ENCODE peak calls at places on chromosomes 13 and 19, in nine cellular contexts. One of them, this sample, is unnamed.

GRCh38 chr13:75635621-75636338 is at the start of gene LMO7:
- DNase-seq in activated naive CD8-positive, alpha-beta T cell treated with anti-CD3 and anti-CD28 coated beads for 36 hours: peak
- DNase-seq in ovary: peak
- DNase-seq in NCI-H510A treated with DMSO at 0.1 percent for 48 hours: no peak
- DNase-seq in esophagus squamous epithelium: no peak
- DNase-seq in psoas muscle: peak
- DNase-seq in NCI-H1436 treated with DMSO at 0.1 percent for 48 hours: no peak
- DNase-seq in GM13976: peak
- DNase-seq in left lobe of liver: peak
- DNase-seq in this sample: peak

GRCh38 chr13:26839682-26840081 is 79.1 kb upstream of the GPR12 start:
- DNase-seq in activated naive CD8-positive, alpha-beta T cell treated with anti-CD3 and anti-CD28 coated beads for 36 hours: no peak
- DNase-seq in ovary: no peak
- DNase-seq in NCI-H510A treated with DMSO at 0.1 percent for 48 hours: no peak
- DNase-seq in esophagus squamous epithelium: no peak
- DNase-seq in psoas muscle: no peak
- DNase-seq in NCI-H1436 treated with DMSO at 0.1 percent for 48 hours: no peak
- DNase-seq in GM13976: no peak
- DNase-seq in left lobe of liver: peak
- DNase-seq in this sample: no peak

GRCh38 chr19:17832443-17833208 is 11.3 kb upstream of the INSL3 start:
- DNase-seq in activated naive CD8-positive, alpha-beta T cell treated with anti-CD3 and anti-CD28 coated beads for 36 hours: no peak
- DNase-seq in ovary: no peak
- DNase-seq in NCI-H510A treated with DMSO at 0.1 percent for 48 hours: no peak
- DNase-seq in esophagus squamous epithelium: no peak
- DNase-seq in psoas muscle: no peak
- DNase-seq in NCI-H1436 treated with DMSO at 0.1 percent for 48 hours: no peak
- DNase-seq in GM13976: no peak
- DNase-seq in left lobe of liver: no peak
- DNase-seq in this sample: no peak

GRCh38 chr19:47534628-47535027 is 19.8 kb upstream of the NAPA start:
- DNase-seq in activated naive CD8-positive, alpha-beta T cell treated with anti-CD3 and anti-CD28 coated beads for 36 hours: no peak
- DNase-seq in ovary: no peak
- DNase-seq in NCI-H510A treated with DMSO at 0.1 percent for 48 hours: no peak
- DNase-seq in esophagus squamous epithelium: no peak
- DNase-seq in psoas muscle: no peak
- DNase-seq in NCI-H1436 treated with DMSO at 0.1 percent for 48 hours: no peak
- DNase-seq in GM13976: no peak
- DNase-seq in left lobe of liver: no peak
- DNase-seq in this sample: no peak

GRCh38 chr13:85608255-85608829 is 190.9 kb downstream of the SLITRK6 start:
- DNase-seq in activated naive CD8-positive, alpha-beta T cell treated with anti-CD3 and anti-CD28 coated beads for 36 hours: no peak
- DNase-seq in ovary: no peak
- DNase-seq in NCI-H510A treated with DMSO at 0.1 percent for 48 hours: no peak
- DNase-seq in esophagus squamous epithelium: no peak
- DNase-seq in psoas muscle: no peak
- DNase-seq in NCI-H1436 treated with DMSO at 0.1 percent for 48 hours: no peak
- DNase-seq in GM13976: no peak
- DNase-seq in left lobe of liver: no peak
- DNase-seq in this sample: no peak

GRCh38 chr13:102878491-102878890 is 32.7 kb downstream of the ERCC5 start:
- DNase-seq in activated naive CD8-positive, alpha-beta T cell treated with anti-CD3 and anti-CD28 coated beads for 36 hours: no peak
- DNase-seq in ovary: no peak
- DNase-seq in NCI-H510A treated with DMSO at 0.1 percent for 48 hours: no peak
- DNase-seq in esophagus squamous epithelium: no peak
- DNase-seq in psoas muscle: no peak
- DNase-seq in NCI-H1436 treated with DMSO at 0.1 percent for 48 hours: no peak
- DNase-seq in GM13976: no peak
- DNase-seq in left lobe of liver: no peak
- DNase-seq in this sample: no peak

GRCh38 chr19:17306285-17306714 is 628 bp downstream of the MRPL34 start:
- DNase-seq in activated naive CD8-positive, alpha-beta T cell treated with anti-CD3 and anti-CD28 coated beads for 36 hours: no peak
- DNase-seq in ovary: no peak
- DNase-seq in NCI-H510A treated with DMSO at 0.1 percent for 48 hours: no peak
- DNase-seq in esophagus squamous epithelium: no peak
- DNase-seq in psoas muscle: no peak
- DNase-seq in NCI-H1436 treated with DMSO at 0.1 percent for 48 hours: no peak
- DNase-seq in GM13976: no peak
- DNase-seq in left lobe of liver: peak
- DNase-seq in this sample: no peak

GRCh38 chr19:55258476-55258827 is 365 bp downstream of the PPP6R1 start:
- DNase-seq in activated naive CD8-positive, alpha-beta T cell treated with anti-CD3 and anti-CD28 coated beads for 36 hours: peak
- DNase-seq in ovary: no peak
- DNase-seq in NCI-H510A treated with DMSO at 0.1 percent for 48 hours: no peak
- DNase-seq in esophagus squamous epithelium: no peak
- DNase-seq in psoas muscle: no peak
- DNase-seq in NCI-H1436 treated with DMSO at 0.1 percent for 48 hours: no peak
- DNase-seq in GM13976: peak
- DNase-seq in left lobe of liver: no peak
- DNase-seq in this sample: peak

GRCh38 chr13:34533941-34534340 is 408.1 kb upstream of the NBEA start:
- DNase-seq in activated naive CD8-positive, alpha-beta T cell treated with anti-CD3 and anti-CD28 coated beads for 36 hours: no peak
- DNase-seq in ovary: no peak
- DNase-seq in NCI-H510A treated with DMSO at 0.1 percent for 48 hours: no peak
- DNase-seq in esophagus squamous epithelium: no peak
- DNase-seq in psoas muscle: no peak
- DNase-seq in NCI-H1436 treated with DMSO at 0.1 percent for 48 hours: no peak
- DNase-seq in GM13976: no peak
- DNase-seq in left lobe of liver: no peak
- DNase-seq in this sample: no peak

GRCh38 chr13:113041293-113041690 is 64.3 kb upstream of the F7 start:
- DNase-seq in activated naive CD8-positive, alpha-beta T cell treated with anti-CD3 and anti-CD28 coated beads for 36 hours: no peak
- DNase-seq in ovary: no peak
- DNase-seq in NCI-H510A treated with DMSO at 0.1 percent for 48 hours: no peak
- DNase-seq in esophagus squamous epithelium: no peak
- DNase-seq in psoas muscle: no peak
- DNase-seq in NCI-H1436 treated with DMSO at 0.1 percent for 48 hours: no peak
- DNase-seq in GM13976: no peak
- DNase-seq in left lobe of liver: no peak
- DNase-seq in this sample: no peak

GRCh38 chr13:113852536-113853517 is 11.0 kb downstream of the GAS6 start:
- DNase-seq in activated naive CD8-positive, alpha-beta T cell treated with anti-CD3 and anti-CD28 coated beads for 36 hours: no peak
- DNase-seq in ovary: peak
- DNase-seq in NCI-H510A treated with DMSO at 0.1 percent for 48 hours: no peak
- DNase-seq in esophagus squamous epithelium: no peak
- DNase-seq in psoas muscle: no peak
- DNase-seq in NCI-H1436 treated with DMSO at 0.1 percent for 48 hours: no peak
- DNase-seq in GM13976: no peak
- DNase-seq in left lobe of liver: peak
- DNase-seq in this sample: no peak

GRCh38 chr19:32750441-32751055 is 31.0 kb downstream of the TDRD12 start:
- DNase-seq in activated naive CD8-positive, alpha-beta T cell treated with anti-CD3 and anti-CD28 coated beads for 36 hours: no peak
- DNase-seq in ovary: no peak
- DNase-seq in NCI-H510A treated with DMSO at 0.1 percent for 48 hours: no peak
- DNase-seq in esophagus squamous epithelium: no peak
- DNase-seq in psoas muscle: no peak
- DNase-seq in NCI-H1436 treated with DMSO at 0.1 percent for 48 hours: no peak
- DNase-seq in GM13976: no peak
- DNase-seq in left lobe of liver: no peak
- DNase-seq in this sample: no peak